ENCODE peak calls at places on chromosomes 11 and 22, in nine cellular contexts. U is Peyer's patch, M is GM12892, W is HepG2, S is IMR-90, Y is breast epithelium, P is transverse colon, O is tibial nerve, G is uterus. L is an unnamed sample.

GRCh38 chr11:68090706-68091105 is 30.5 kb downstream of the CHKA start:
- DNase-seq in U (no peak), M (no peak), W (no peak), S (peak), Y (no peak), P (peak), O (no peak), G (no peak), L (no peak)

GRCh38 chr11:36130401-36130800 is 158.8 kb downstream of the COMMD9 start:
- DNase-seq in U (no peak), M (no peak), W (no peak), S (peak), Y (no peak), P (no peak), O (no peak), G (no peak), L (no peak)

GRCh38 chr11:75867778-75868374 is 52.9 kb downstream of the UVRAG start:
- DNase-seq in U (peak), M (no peak), W (peak), S (peak), Y (no peak), P (no peak), O (peak), G (peak), L (no peak)

GRCh38 chr11:119827113-119827512 is 98.1 kb upstream of the NECTIN1 start:
- DNase-seq in U (no peak), M (no peak), W (no peak), S (no peak), Y (no peak), P (no peak), O (no peak), G (no peak), L (no peak)

GRCh38 chr22:27207907-27208306 is 550.5 kb downstream of the MIAT start:
- DNase-seq in U (no peak), M (no peak), W (no peak), S (peak), Y (no peak), P (no peak), O (no peak), G (no peak), L (peak)

GRCh38 chr22:49322861-49323622 is 504.6 kb downstream of the BRD1 start:
- DNase-seq in U (no peak), M (no peak), W (no peak), S (no peak), Y (peak), P (no peak), O (no peak), G (no peak), L (peak)

GRCh38 chr11:64152841-64153691 is 12.8 kb downstream of the MACROD1 start:
- DNase-seq in U (peak), M (peak), W (peak), S (peak), Y (peak), P (peak), O (peak), G (peak), L (peak)

GRCh38 chr11:2748061-2748813 is 48.4 kb upstream of the KCNQ1OT1 start:
- DNase-seq in U (no peak), M (no peak), W (no peak), S (no peak), Y (peak), P (no peak), O (no peak), G (no peak), L (peak)

GRCh38 chr22:28882878-28883656 is at the start of gene ZNRF3:
- DNase-seq in U (peak), M (peak), W (peak), S (peak), Y (peak), P (peak), O (peak), G (peak), L (peak)

GRCh38 chr22:28884754-28885375 is 1.5 kb downstream of the ZNRF3 start:
- DNase-seq in U (no peak), M (no peak), W (no peak), S (no peak), Y (no peak), P (no peak), O (no peak), G (no peak), L (no peak)

GRCh38 chr22:28883917-28884753 is 763 bp downstream of the ZNRF3 start:
- DNase-seq in U (peak), M (no peak), W (no peak), S (peak), Y (no peak), P (peak), O (no peak), G (peak), L (peak)

GRCh38 chr22:28883657-28883916 is 215 bp downstream of the ZNRF3 start:
- DNase-seq in U (no peak), M (no peak), W (no peak), S (no peak), Y (no peak), P (no peak), O (no peak), G (no peak), L (no peak)

DNA sequence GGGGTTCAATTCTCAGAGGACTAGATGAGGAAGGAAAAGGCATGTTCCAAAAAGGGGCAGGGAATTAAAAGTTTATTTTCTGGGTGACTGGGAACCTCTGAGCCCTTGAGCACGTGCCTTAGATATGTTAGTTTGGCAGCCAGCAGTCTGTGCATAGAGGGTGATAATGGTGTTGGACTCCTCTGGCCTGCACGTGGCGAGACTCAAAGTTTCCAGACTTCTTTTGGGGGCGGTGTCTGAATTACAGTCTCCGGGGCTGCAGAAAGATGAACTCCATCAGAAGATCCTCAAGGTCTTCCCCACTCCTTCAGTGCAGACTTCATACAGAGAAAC is 861 bp upstream of the ZNRF3 start:
- DNase-seq in U (peak), M (no peak), W (no peak), S (no peak), Y (no peak), P (no peak), O (peak), G (no peak), L (no peak)
- TF ChIP-seq POLR2A in U (no peak), M (no peak), W (no peak), S (no peak), Y (no peak), P (no peak), O (no peak), G (no peak), L (no peak)

DNA sequence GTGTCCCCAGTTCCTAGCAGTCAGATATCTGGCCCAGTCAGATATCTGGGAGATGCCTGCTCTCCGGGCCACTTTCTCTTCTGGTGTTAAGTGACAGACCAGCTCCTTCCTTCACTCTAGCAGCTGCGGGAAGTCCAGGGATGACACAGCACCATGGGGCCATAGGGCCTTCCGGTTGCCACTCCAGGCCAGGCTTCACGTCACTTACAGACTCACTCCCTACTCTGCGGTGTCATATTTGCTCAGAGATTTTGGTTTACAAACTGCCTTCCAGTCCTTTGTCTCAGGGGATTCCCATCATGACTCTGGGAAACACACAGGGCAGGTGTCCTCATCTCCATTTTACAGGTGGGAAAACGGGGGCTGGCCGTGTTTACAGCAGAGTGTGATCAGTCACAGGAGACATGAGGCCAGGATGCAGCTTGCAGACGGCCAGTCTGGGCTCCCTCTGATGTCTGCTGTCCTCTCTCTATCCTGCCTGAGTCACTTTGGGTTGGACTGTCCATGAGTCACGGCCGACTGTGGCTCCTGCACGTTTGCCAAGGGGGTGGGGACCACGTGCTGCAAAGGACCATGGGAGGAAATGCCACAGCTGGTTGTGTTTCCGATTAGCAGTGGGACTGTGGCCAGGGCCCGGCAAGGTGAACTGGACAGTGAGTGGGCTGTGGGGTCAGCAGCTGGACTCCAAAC is 8.2 kb upstream of the TBC1D22A start:
- DNase-seq in U (peak), M (no peak), W (peak), S (peak), Y (peak), P (peak), O (peak), G (peak), L (peak)
- TF ChIP-seq POLR2A in U (peak), M (no peak), W (peak), S (peak), Y (no peak), P (peak), O (no peak), G (peak), L (no peak)

GRCh38 chr22:37808294-37808657 is 542 bp downstream of the GCAT start:
- DNase-seq in U (no peak), M (no peak), W (no peak), S (peak), Y (no peak), P (no peak), O (no peak), G (no peak), L (no peak)

GRCh38 chr22:37807410-37808293 is at the start of gene GCAT:
- DNase-seq in U (peak), M (peak), W (peak), S (peak), Y (peak), P (peak), O (peak), G (peak), L (peak)

GRCh38 chr22:37804886-37805857 is 2.6 kb upstream of the GCAT start:
- DNase-seq in U (peak), M (no peak), W (peak), S (peak), Y (peak), P (peak), O (peak), G (peak), L (peak)

GRCh38 chr22:37805878-37806277 is 1.9 kb upstream of the GCAT start:
- DNase-seq in U (no peak), M (no peak), W (no peak), S (no peak), Y (no peak), P (no peak), O (no peak), G (no peak), L (no peak)

DNA sequence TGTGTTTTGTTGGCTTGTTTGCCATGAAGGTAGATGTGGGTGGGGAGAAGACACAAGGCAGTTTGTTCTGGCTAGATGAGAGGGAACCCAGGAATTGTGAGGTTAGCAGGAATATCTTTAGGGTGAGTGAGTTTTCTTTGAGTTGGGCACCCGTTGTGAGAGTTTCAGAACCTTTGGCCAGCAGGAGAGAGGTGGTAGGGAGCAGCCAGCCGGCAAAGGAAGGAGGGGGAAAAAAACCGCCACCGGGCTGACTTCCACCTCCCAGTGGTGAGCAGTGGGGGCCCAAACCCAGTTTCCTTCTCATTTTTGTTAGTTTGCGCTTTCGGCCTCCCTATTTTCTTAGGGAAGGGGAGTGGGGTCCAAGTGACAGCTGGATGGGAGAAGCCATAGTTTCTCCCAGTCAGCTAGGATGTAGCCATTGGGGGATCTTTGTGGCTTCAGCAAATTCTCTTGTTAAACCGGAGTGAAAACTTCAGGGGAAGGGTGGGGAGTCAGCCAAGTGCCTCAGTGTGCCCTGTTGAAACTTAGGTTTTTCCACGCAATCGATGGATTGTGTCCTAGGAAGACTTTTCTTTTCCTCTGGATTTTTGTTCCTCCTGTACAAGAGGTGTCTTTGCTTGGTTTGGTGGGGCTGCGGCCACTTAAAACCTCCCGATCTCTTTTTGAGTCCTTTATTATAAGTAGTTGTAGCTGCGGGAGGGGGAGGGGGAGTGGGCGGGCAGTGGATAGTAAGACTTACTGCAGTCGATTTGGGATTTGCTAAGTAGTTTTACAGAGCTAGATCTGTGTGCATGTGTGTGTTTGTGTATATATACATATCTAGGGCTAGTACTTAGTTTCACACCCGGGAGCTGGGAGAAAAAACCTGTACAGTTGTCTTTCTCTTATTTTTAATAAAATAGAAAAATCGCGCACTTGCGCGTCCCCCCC is 1.1 kb upstream of the GCAT start:
- DNase-seq in U (no peak), M (no peak), W (peak), S (peak), Y (no peak), P (no peak), O (no peak), G (peak), L (no peak)
- TF ChIP-seq POLR2A in U (no peak), M (no peak), W (peak), S (peak), Y (no peak), P (no peak), O (no peak), G (no peak), L (no peak)

DNA sequence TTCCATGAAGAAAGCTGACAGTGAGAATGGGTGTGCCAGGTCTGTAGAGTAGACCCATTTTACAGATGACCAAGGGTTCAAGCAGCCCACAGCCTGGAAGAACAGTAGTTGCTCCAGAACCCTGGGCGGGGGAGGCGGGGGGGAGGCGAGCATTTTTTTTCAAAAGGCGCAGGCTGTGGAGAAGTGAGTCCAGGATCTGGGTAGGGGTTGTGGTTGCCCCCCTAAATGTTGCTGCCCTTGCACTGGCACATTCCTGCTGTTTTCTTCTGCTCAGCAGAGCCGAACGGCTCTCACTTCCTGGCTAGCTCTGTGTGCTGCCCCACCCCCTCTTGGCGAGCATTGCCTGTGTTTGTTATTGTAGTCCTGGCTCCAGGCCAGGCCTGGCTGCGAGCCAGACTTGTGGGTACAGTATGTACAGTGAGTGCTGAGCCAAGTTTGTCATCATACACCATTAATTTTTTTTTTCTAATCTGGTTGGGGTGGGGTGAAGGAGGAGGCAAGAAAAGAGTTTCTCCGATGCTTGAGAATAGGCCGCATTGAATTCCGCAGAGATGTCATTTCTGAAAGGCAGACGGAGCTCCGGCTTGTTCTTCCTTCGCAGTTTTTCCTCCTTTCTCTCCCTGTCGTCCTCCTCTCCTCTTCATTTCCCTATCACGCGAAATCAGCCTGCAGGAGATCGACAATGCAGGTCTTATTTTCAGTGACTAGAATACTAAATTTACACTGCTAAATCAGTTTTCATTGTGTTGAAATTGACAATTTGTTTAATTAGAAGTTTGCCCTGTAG is 100.5 kb downstream of the ZBTB16 start:
- DNase-seq in U (peak), M (no peak), W (peak), S (peak), Y (peak), P (peak), O (peak), G (peak), L (peak)
- TF ChIP-seq POLR2A in U (peak), M (no peak), W (no peak), S (no peak), Y (peak), P (peak), O (peak), G (peak), L (no peak)

GRCh38 chr11:58957922-58958321 is 18.6 kb downstream of the GLYATL1 start:
- DNase-seq in U (no peak), M (no peak), W (no peak), S (no peak), Y (no peak), P (no peak), O (no peak), G (no peak), L (no peak)
- TF ChIP-seq POLR2A in U (no peak), M (no peak), W (no peak), S (no peak), Y (no peak), P (no peak), O (no peak), G (no peak), L (no peak)

GRCh38 chr11:130002846-130003716 is 446 bp upstream of the PRDM10 start:
- DNase-seq in U (peak), M (peak), W (peak), S (peak), Y (peak), P (peak), O (peak), G (peak), L (peak)
- TF ChIP-seq POLR2A in U (peak), M (peak), W (peak), S (peak), Y (peak), P (peak), O (peak), G (peak), L (peak)

GRCh38 chr11:10975287-10975721 is 117.5 kb upstream of the ZBED5 start:
- DNase-seq in U (no peak), M (no peak), W (no peak), S (no peak), Y (no peak), P (no peak), O (no peak), G (no peak), L (no peak)
- TF ChIP-seq POLR2A in U (no peak), M (no peak), W (no peak), S (no peak), Y (no peak), P (no peak), O (no peak), G (no peak), L (no peak)

GRCh38 chr11:65540290-65541092 is 15.6 kb downstream of the SCYL1 start:
- DNase-seq in U (peak), M (peak), W (no peak), S (peak), Y (peak), P (peak), O (peak), G (peak), L (peak)
- TF ChIP-seq POLR2A in U (peak), M (peak), W (no peak), S (no peak), Y (no peak), P (no peak), O (no peak), G (peak), L (no peak)

DNA sequence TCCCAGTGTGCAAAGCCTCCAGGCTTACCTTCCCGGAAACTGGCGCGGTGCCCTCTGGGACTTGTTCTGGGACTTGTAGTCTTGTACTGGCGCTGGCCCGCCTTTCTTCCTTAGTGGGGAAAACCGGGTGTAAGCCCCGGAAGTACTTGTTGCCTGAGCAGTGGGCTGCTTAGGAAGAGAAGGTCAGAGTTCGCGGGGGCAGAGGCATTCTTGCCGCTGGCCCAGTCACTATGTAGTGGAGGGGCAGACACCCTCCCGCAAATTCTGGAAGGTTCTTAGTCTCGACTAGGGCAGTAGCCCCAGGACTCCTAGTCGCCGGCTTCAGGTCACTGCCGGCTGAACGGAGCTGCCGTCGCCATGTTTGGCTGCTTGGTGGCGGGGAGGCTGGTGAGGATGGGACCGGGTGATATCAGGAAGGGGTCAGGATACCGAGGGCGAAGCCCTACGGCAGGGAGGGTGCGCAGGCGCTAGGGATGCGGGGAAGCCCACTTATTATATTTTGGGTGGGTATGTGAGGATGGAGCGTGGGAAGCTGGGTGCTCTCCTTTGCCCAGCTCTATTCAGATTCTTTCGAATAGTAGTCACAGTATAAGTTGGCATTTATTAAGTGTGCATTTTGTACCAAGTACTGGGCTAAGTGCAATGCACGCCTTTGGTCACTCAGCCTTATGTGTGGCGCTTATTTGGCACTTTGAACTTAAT is at the start of gene HIKESHI:
- DNase-seq in U (peak), M (peak), W (peak), S (peak), Y (peak), P (peak), O (peak), G (peak), L (peak)
- TF ChIP-seq POLR2A in U (peak), M (peak), W (peak), S (no peak), Y (peak), P (peak), O (no peak), G (peak), L (no peak)

L was measured in lower leg skin.